ENCODE peak calls at places on chromosomes 5 and 9, in ten cellular contexts. V is progenitor cell of endocrine pancreas, U is BE2C, G is prostate gland, D is kidney, I is left ventricle myocardium inferior, Q is right atrium auricular region, O is B cell, A is choroid plexus epithelial cell, W is transverse colon. Y is an unnamed sample.

GRCh38 chr5:156147251-156147947 is 179.6 kb upstream of the SGCD start:
- DNase-seq in W (no peak), A (peak; percentile 1), G (no peak), O (no peak), D (no peak), I (no peak), U (no peak), Q (no peak), V (no peak), Y (peak; percentile 66)

GRCh38 chr9:132404228-132404881 is 2.3 kb downstream of the TTF1 start:
- DNase-seq in G (no peak), Q (no peak), I (no peak), O (no peak), V (no peak), W (no peak), U (no peak), D (no peak), A (no peak), Y (no peak)

GRCh38 chr9:469672-470040 is 255.0 kb downstream of the DOCK8 start:
- DNase-seq in I (peak; percentile 20), D (peak; percentile 77), G (peak; percentile 17), A (no peak), U (peak; percentile 5), V (peak; percentile 26), O (peak; percentile 52), W (peak; percentile 47), Q (no peak), Y (no peak)

GRCh38 chr5:106784846-106785245 is 885.9 kb downstream of the EFNA5 start:
- DNase-seq in G (no peak), A (no peak), U (no peak), V (no peak), O (no peak), D (no peak), Q (no peak), I (no peak), W (no peak), Y (no peak)

GRCh38 chr5:154164182-154164581 is 26.4 kb upstream of the GALNT10 start:
- DNase-seq in G (no peak), D (no peak), O (no peak), Q (no peak), V (no peak), W (no peak), A (no peak), U (no peak), I (no peak), Y (no peak)

GRCh38 chr5:132214491-132214890 is 13.2 kb downstream of the P4HA2 start:
- DNase-seq in A (no peak), V (no peak), D (no peak), W (no peak), U (no peak), Q (no peak), G (no peak), O (no peak), I (no peak), Y (no peak)

GRCh38 chr9:130015353-130016019 is 27.5 kb downstream of the FNBP1 start:
- DNase-seq in G (no peak), I (no peak), U (no peak), D (no peak), A (no peak), Q (no peak), O (no peak), V (no peak), W (no peak), Y (no peak)

GRCh38 chr5:9151671-9152427 is 394.0 kb downstream of the SEMA5A start:
- DNase-seq in V (no peak), U (no peak), Q (no peak), A (no peak), G (no peak), O (no peak), D (no peak), I (no peak), W (no peak), Y (peak; percentile 63)

GRCh38 chr9:136187683-136188586 is 17.0 kb downstream of the LHX3 start:
- DNase-seq in A (no peak), U (peak; percentile 5), V (no peak), D (no peak), Q (no peak), G (no peak), I (no peak), W (no peak), O (no peak), Y (no peak)

GRCh38 chr9:130331061-130331460 is 65.5 kb downstream of the HMCN2 start:
- DNase-seq in O (no peak), I (no peak), V (no peak), G (no peak), D (no peak), A (no peak), Q (no peak), W (no peak), U (no peak), Y (no peak)

GRCh38 chr5:173495225-173495904 is 121.1 kb downstream of the BOD1 start:
- DNase-seq in A (peak; percentile 22), U (no peak), Q (no peak), I (no peak), D (no peak), V (no peak), W (no peak), O (no peak), G (no peak), Y (peak; percentile 11)

GRCh38 chr5:56633950-56634349 is 181.4 kb upstream of the MAP3K1 start:
- DNase-seq in G (no peak), Q (no peak), I (no peak), U (no peak), D (no peak), W (no peak), O (no peak), V (no peak), A (peak; percentile 24), Y (no peak)

GRCh38 chr5:154479944-154480750 is 2.1 kb upstream of the HAND1 start:
- DNase-seq in G (no peak), A (no peak), W (no peak), Q (no peak), D (no peak), U (no peak), V (no peak), O (no peak), I (no peak), Y (no peak)

GRCh38 chr5:51381801-51382507 is 1.3 kb upstream of the ISL1 start:
- DNase-seq in D (no peak), W (no peak), A (no peak), O (no peak), V (no peak), G (no peak), U (peak; percentile 47), I (no peak), Q (no peak), Y (no peak)

GRCh38 chr5:1208743-1209551 is 7.6 kb downstream of the SLC6A19 start:
- DNase-seq in U (no peak), D (peak; percentile 71), I (no peak), O (no peak), W (peak; percentile 26), A (peak; percentile 28), V (no peak), Q (no peak), G (no peak), Y (peak; percentile 12)
- TF ChIP-seq CTCF in U (no peak), D (peak; percentile 21), I (peak; percentile 36), O (no peak), W (no peak), A (peak; percentile 59), V (peak; percentile 42), Q (peak; percentile 45), G (no peak), Y (peak; percentile 50)

GRCh38 chr5:40844565-40844964 is 3.4 kb downstream of the CARD6 start:
- DNase-seq in Q (no peak), I (no peak), U (no peak), A (no peak), G (no peak), V (no peak), W (no peak), O (no peak), D (no peak), Y (no peak)

GRCh38 chr5:40846371-40846770 is 5.2 kb downstream of the CARD6 start:
- DNase-seq in A (no peak), W (no peak), Q (no peak), I (no peak), G (no peak), O (no peak), D (no peak), V (no peak), U (no peak), Y (no peak)

GRCh38 chr5:40842351-40842750 is 1.2 kb downstream of the CARD6 start:
- DNase-seq in G (no peak), A (peak; percentile 58), W (no peak), O (no peak), U (no peak), Q (no peak), D (no peak), V (no peak), I (no peak), Y (peak; percentile 38)

GRCh38 chr5:40838076-40838475 is 3.1 kb upstream of the RPL37 start:
- DNase-seq in I (no peak), V (no peak), O (no peak), G (no peak), D (no peak), A (no peak), U (no peak), Q (no peak), W (no peak), Y (no peak)

DNA sequence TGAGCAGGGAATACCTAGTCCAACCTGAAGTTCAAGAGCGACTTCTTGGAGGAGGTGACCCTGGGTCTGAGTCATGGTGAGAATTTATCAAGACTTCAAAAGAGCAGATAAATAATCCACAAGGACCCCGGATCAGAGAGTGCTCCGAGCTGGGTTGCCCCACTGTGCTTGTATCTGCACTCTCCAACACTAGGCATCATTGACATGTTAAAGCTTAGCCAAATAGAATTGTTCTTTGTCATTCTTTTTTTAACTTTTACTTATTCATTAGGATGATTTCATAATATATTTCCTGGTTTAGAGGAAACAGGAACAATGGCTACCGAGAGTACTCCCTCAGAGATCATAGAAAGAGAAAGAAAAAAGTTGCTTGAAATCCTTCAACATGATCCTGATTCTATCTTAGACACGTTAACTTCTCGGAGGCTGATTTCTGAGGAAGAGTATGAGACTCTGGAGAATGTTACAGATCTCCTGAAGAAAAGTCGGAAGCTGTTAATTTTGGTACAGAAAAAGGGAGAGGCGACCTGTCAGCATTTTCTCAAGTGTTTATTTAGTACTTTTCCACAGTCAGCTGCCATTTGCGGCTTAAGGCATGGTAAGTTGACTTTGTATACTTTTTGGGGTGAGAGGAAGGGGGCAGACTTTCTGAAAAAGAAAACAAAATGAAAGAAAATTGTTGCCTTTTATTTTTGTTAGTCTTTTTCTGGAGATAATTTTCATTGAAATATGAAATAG is at the start of gene CARD6:
- DNase-seq in W (no peak), Q (no peak), A (peak; percentile 76), I (no peak), V (no peak), O (no peak), D (no peak), U (no peak), G (no peak), Y (peak; percentile 78)
- TF ChIP-seq CTCF in W (no peak), Q (peak; percentile 16), A (peak; percentile 29), I (no peak), V (no peak), O (no peak), D (no peak), U (no peak), G (no peak), Y (peak; percentile 21)

GRCh38 chr5:15013654-15014463 is 142.3 kb upstream of the ANKH start:
- DNase-seq in Q (no peak), O (no peak), D (no peak), G (peak; percentile 56), V (no peak), W (no peak), U (no peak), A (peak; percentile 89), I (no peak), Y (peak; percentile 80)
- TF ChIP-seq CTCF in Q (peak; percentile 76), O (peak; percentile 76), D (peak; percentile 40), G (peak; percentile 32), V (peak; percentile 74), W (peak; percentile 65), U (peak; percentile 69), A (peak; percentile 62), I (peak; percentile 80), Y (peak; percentile 59)

GRCh38 chr9:15161744-15162143 is 145.3 kb downstream of the TTC39B start:
- DNase-seq in G (no peak), V (no peak), I (no peak), U (no peak), O (no peak), Q (no peak), A (no peak), D (no peak), W (no peak), Y (no peak)
- TF ChIP-seq CTCF in G (no peak), V (no peak), I (no peak), U (no peak), O (no peak), Q (no peak), A (no peak), D (no peak), W (no peak), Y (no peak)